ENCODE peak calls at places on chromosomes 7 and 10, in six cellular contexts. X, U, A, I, S and W are unnamed samples.

GRCh38 chr7:132773527-132773956 is 197.3 kb upstream of the PLXNA4 start:
- DNase-seq in X (no peak), U (no peak), A (no peak), I (no peak), S (no peak), W (no peak)

GRCh38 chr10:75430000-75430763 is 1.2 kb upstream of the LRMDA start:
- DNase-seq in X (no peak), U (peak; percentile 61), A (peak; percentile 23), I (peak; percentile 58), S (no peak), W (no peak)

GRCh38 chr10:114413398-114413797 is 9.1 kb upstream of the AFAP1L2 start:
- DNase-seq in X (no peak), U (no peak), A (peak; percentile 97), I (no peak), S (no peak), W (peak; percentile 87)

GRCh38 chr7:135499818-135500217 is 10.1 kb downstream of the CNOT4 start:
- DNase-seq in X (no peak), U (no peak), A (no peak), I (no peak), S (no peak), W (no peak)

GRCh38 chr10:30185916-30186315 is 126.5 kb upstream of the JCAD start:
- DNase-seq in X (no peak), U (no peak), A (no peak), I (no peak), S (no peak), W (no peak)

GRCh38 chr7:99975782-99976521 is at the start of gene AZGP1:
- DNase-seq in X (no peak), U (no peak), A (no peak), I (peak; percentile 94), S (no peak), W (no peak)

GRCh38 chr10:92901819-92902234 is 53.5 kb downstream of the EXOC6 start:
- DNase-seq in X (no peak), U (no peak), A (no peak), I (no peak), S (peak; percentile 25), W (no peak)

GRCh38 chr10:14564268-14564744 is 210.4 kb downstream of the FAM107B start:
- DNase-seq in X (no peak), U (no peak), A (no peak), I (peak; percentile 52), S (peak; percentile 41), W (no peak)

GRCh38 chr7:100946766-100947365 is 2.5 kb upstream of the MUC3A start:
- DNase-seq in X (no peak), U (no peak), A (no peak), I (no peak), S (no peak), W (no peak)

GRCh38 chr7:123958186-123958703 is 33.2 kb downstream of the SPAM1 start:
- DNase-seq in X (no peak), U (no peak), A (no peak), I (no peak), S (no peak), W (no peak)

GRCh38 chr7:54904130-54904529 is 114.7 kb upstream of the EGFR start:
- DNase-seq in X (no peak), U (peak; percentile 32), A (no peak), I (no peak), S (no peak), W (no peak)

GRCh38 chr7:6293202-6293601 is 20.8 kb upstream of the CYTH3 start:
- DNase-seq in X (no peak), U (no peak), A (no peak), I (no peak), S (no peak), W (no peak)

GRCh38 chr10:94092848-94093247 is 99.1 kb downstream of the PLCE1 start:
- DNase-seq in X (no peak), U (no peak), A (no peak), I (no peak), S (no peak), W (no peak)

GRCh38 chr10:44033008-44033407 is 351.9 kb downstream of the CXCL12 start:
- DNase-seq in X (no peak), U (no peak), A (no peak), I (no peak), S (no peak), W (no peak)

GRCh38 chr10:133324857-133325260 is 11.8 kb downstream of the CALY start:
- DNase-seq in X (no peak), U (peak; percentile 3), A (no peak), I (no peak), S (no peak), W (peak; percentile 54)

GRCh38 chr7:27188666-27189559 is 3.9 kb upstream of the HOXA11 start:
- DNase-seq in X (no peak), U (peak; percentile 38), A (no peak), I (peak; percentile 37), S (no peak), W (peak; percentile 80)

GRCh38 chr10:130179640-130180039 is 43.4 kb downstream of the GLRX3 start:
- DNase-seq in X (no peak), U (no peak), A (no peak), I (no peak), S (no peak), W (no peak)

GRCh38 chr10:73076361-73077183 is 20.1 kb downstream of the P4HA1 start:
- DNase-seq in X (peak; percentile 75), U (peak; percentile 75), A (peak; percentile 59), I (peak; percentile 67), S (no peak), W (peak; percentile 84)

GRCh38 chr7:111091623-111092370 is 870 bp downstream of the LRRN3 start:
- DNase-seq in X (no peak), U (no peak), A (no peak), I (no peak), S (no peak), W (no peak)

GRCh38 chr7:139731802-139732470 is 45.9 kb downstream of the HIPK2 start:
- DNase-seq in X (peak; percentile 98), U (peak; percentile 93), A (peak; percentile 95), I (peak; percentile 93), S (no peak), W (peak; percentile 94)

GRCh38 chr7:149071641-149072437 is 18.7 kb downstream of the ZNF786 start:
- DNase-seq in X (no peak), U (no peak), A (no peak), I (no peak), S (peak; percentile 40), W (peak; percentile 53)

GRCh38 chr10:59965899-59966650 is 59.7 kb upstream of the CCDC6 start:
- DNase-seq in X (no peak), U (no peak), A (no peak), I (no peak), S (no peak), W (no peak)

GRCh38 chr7:142714375-142714774 is 34.9 kb upstream of the PRSS1 start:
- DNase-seq in X (no peak), U (no peak), A (no peak), I (no peak), S (peak; percentile 3), W (no peak)

GRCh38 chr7:118429141-118429540 is 204.6 kb downstream of the ANKRD7 start:
- DNase-seq in X (no peak), U (no peak), A (no peak), I (no peak), S (no peak), W (no peak)

GRCh38 chr7:18165176-18165575 is 137.5 kb upstream of the PRPS1L1 start:
- DNase-seq in X (no peak), U (no peak), A (no peak), I (no peak), S (no peak), W (no peak)

GRCh38 chr10:48464871-48465736 is 139.8 kb downstream of the ARHGAP22 start:
- DNase-seq in X (no peak), U (no peak), A (peak; percentile 97), I (peak; percentile 40), S (no peak), W (peak; percentile 40)

GRCh38 chr7:151905766-151906165 is 28.9 kb upstream of the PRKAG2 start:
- DNase-seq in X (no peak), U (no peak), A (no peak), I (peak; percentile 20), S (no peak), W (no peak)

DNA sequence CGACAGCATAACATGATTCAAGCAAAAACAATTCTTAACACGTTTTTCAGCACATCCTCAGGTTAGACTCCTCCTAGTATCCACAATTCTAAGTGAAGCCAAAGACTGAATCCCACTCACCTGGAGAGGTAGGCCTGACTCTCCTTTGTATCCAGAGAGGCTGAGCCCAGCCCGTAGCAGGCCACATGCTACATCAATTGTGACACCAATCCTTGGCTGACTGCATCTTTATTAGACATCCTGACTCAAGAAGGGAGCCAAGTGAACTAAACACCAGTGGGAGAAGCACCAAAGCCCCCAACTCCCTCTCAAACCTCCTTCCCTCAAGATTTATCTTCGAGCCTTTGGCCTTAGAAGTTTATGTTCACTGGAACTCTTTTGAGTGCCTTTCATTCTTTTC is 125.5 kb upstream of the PDLIM1 start:
- DNase-seq in X (no peak), U (no peak), A (no peak), I (no peak), S (no peak), W (no peak)
- H3K4me3 ChIP-seq in X (peak overlapping the region; percentile 56), U (peak overlapping the region; percentile 27), A (no peak overlapping the region), I (no peak overlapping the region), S (no peak overlapping the region), W (no peak overlapping the region)

DNA sequence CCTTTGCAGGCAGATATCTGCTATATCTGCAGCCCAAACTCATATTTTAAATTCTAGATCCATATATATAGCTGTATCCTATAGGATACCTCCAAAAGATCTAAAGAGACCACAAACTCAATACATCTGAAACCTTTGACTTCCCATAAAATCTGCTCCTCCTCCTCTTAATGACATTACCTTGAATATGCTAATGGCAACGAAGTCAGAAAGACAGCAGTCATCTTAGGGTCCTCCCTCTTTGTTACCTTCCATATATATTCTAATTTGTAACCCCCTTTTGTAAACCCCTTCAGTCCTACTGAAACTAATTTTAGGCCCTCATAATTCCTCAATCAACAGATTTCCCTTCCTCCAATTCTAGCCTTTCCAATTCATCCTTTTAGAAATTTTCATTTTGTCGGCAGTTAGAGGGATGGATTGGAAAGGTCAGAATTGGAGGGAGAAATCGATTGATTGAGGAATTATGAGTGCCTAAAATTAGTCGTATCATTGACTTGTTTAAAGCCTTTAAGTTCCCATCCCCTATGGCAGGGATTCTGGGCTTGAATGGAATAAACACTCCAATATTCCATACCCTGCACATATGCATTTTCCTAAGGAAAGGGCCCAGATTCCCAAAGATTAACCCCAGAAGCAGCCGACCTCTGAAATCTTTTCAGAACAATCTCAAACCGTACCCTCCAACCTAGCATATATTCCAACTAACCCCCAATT is 2.4 kb downstream of the SYPL1 start:
- DNase-seq in X (no peak), U (no peak), A (no peak), I (no peak), S (no peak), W (no peak)
- H3K4me3 ChIP-seq in X (no peak overlapping the region), U (peak overlapping the region; percentile 70), A (no peak overlapping the region), I (no peak overlapping the region), S (peak overlapping the region; percentile 87), W (no peak overlapping the region)

GRCh38 chr7:32071466-32072091 is 1.4 kb upstream of the PDE1C start:
- DNase-seq in X (no peak), U (no peak), A (no peak), I (no peak), S (no peak), W (no peak)
- H3K4me3 ChIP-seq in X (peak overlapping the region; percentile 61), U (peak overlapping the region; percentile 73), A (no peak overlapping the region), I (no peak overlapping the region), S (no peak overlapping the region), W (peak overlapping the region; percentile 51)

DNA sequence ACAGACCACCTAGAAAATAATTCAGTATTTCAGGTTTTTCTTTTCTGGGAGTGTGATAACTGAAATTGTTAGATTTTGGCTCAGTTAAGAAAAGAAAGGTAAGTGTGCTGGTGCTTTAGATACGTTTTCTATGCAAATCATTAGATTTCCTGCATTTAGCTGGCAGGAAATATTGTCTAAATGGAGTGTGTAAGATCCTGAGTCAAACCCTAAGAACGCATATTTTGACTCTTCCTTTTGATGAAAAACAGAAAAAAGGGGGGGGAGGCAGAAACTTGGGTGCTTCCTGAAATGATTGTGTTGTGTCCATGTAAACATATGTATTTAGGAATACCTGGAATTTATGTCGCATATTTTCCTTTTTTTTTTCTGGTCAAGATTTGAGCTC is 1.2 kb downstream of the GRK5 start:
- DNase-seq in X (no peak), U (no peak), A (no peak), I (no peak), S (no peak), W (no peak)
- H3K4me3 ChIP-seq in X (peak overlapping the region; percentile 97), U (peak overlapping the region; percentile 87), A (peak overlapping the region; percentile 29), I (peak overlapping the region; percentile 84), S (peak overlapping the region; percentile 98), W (peak overlapping the region; percentile 29)